ENCODE peak calls at places on chromosomes 13 and 19, in nine cellular contexts. C, G, D, Z, V, A, O, T and N are unnamed samples.

GRCh38 chr19:33435706-33436359 is 62.3 kb downstream of the CEBPG start:
- DNase-seq in C (no peak), G (no peak), D (no peak), Z (no peak), V (no peak), A (no peak), O (no peak), T (no peak), N (no peak)

GRCh38 chr13:61170791-61171330 is 244.8 kb downstream of the PCDH20 start:
- DNase-seq in C (no peak), G (no peak), D (no peak), Z (no peak), V (no peak), A (no peak), O (no peak), T (no peak), N (no peak)

GRCh38 chr19:48186541-48186991 is 16.1 kb downstream of the ZSWIM9 start:
- DNase-seq in C (no peak), G (no peak), D (no peak), Z (no peak), V (no peak), A (no peak), O (no peak), T (no peak), N (no peak)

GRCh38 chr13:94416454-94417080 is 62.9 kb downstream of the DCT start:
- DNase-seq in C (no peak), G (peak), D (no peak), Z (no peak), V (no peak), A (peak), O (peak), T (no peak), N (no peak)

GRCh38 chr13:94192576-94192975 is 286.9 kb downstream of the DCT start:
- DNase-seq in C (no peak), G (no peak), D (peak), Z (peak), V (no peak), A (peak), O (no peak), T (no peak), N (no peak)

GRCh38 chr13:75486654-75487053 is 4.7 kb upstream of the TBC1D4 start:
- DNase-seq in C (no peak), G (no peak), D (no peak), Z (no peak), V (no peak), A (no peak), O (peak), T (no peak), N (no peak)

GRCh38 chr13:59201836-59202235 is 961.9 kb downstream of the DIAPH3 start:
- DNase-seq in C (no peak), G (no peak), D (peak), Z (no peak), V (no peak), A (no peak), O (no peak), T (no peak), N (no peak)

GRCh38 chr19:47152632-47153031 is 22.0 kb downstream of the SAE1 start:
- DNase-seq in C (no peak), G (no peak), D (no peak), Z (no peak), V (no peak), A (no peak), O (no peak), T (no peak), N (no peak)

GRCh38 chr13:21012211-21012610 is 49.2 kb downstream of the LATS2 start:
- DNase-seq in C (no peak), G (no peak), D (no peak), Z (no peak), V (no peak), A (peak), O (no peak), T (no peak), N (no peak)

GRCh38 chr19:54554896-54555295 is 18.7 kb upstream of the LILRA2 start:
- DNase-seq in C (no peak), G (no peak), D (no peak), Z (no peak), V (no peak), A (no peak), O (no peak), T (no peak), N (peak)

GRCh38 chr13:61370520-61370919 is 45.1 kb downstream of the PCDH20 start:
- DNase-seq in C (no peak), G (no peak), D (peak), Z (no peak), V (no peak), A (no peak), O (no peak), T (no peak), N (no peak)

GRCh38 chr19:28208745-28209144 is 1004.2 kb downstream of the UQCRFS1 start:
- DNase-seq in C (no peak), G (no peak), D (peak), Z (no peak), V (no peak), A (no peak), O (peak), T (no peak), N (no peak)

GRCh38 chr13:22455036-22455435 is 725.7 kb upstream of the SGCG start:
- DNase-seq in C (no peak), G (no peak), D (no peak), Z (no peak), V (no peak), A (no peak), O (no peak), T (no peak), N (no peak)

GRCh38 chr19:38264486-38265212 is at the start of gene SPINT2:
- DNase-seq in C (peak), G (peak), D (no peak), Z (no peak), V (no peak), A (no peak), O (peak), T (no peak), N (no peak)

GRCh38 chr13:99426426-99426825 is 74.8 kb upstream of the TM9SF2 start:
- DNase-seq in C (no peak), G (no peak), D (no peak), Z (no peak), V (no peak), A (no peak), O (no peak), T (no peak), N (no peak)

GRCh38 chr19:58581227-58582141 is 8.3 kb upstream of the MZF1 start:
- DNase-seq in C (peak), G (no peak), D (peak), Z (peak), V (peak), A (peak), O (no peak), T (peak), N (peak)

GRCh38 chr19:34365463-34366401 is 736 bp downstream of the GPI start:
- DNase-seq in C (no peak), G (peak), D (no peak), Z (peak), V (no peak), A (peak), O (no peak), T (no peak), N (no peak)